ENCODE peak calls at places on chromosomes 5 and 9, in four cellular contexts. Y is HCT116, F is K562, W is HepG2. V is an unnamed sample.

GRCh38 chr5:136656811-136657210 is 291.5 kb upstream of the TRPC7 start:
- DNase-seq in F (no peak), W (no peak), Y (no peak), V (no peak)

GRCh38 chr5:107469485-107469884 is 201.3 kb downstream of the EFNA5 start:
- DNase-seq in F (no peak), W (no peak), Y (peak), V (peak)

GRCh38 chr5:100854594-100854993 is 48.5 kb downstream of the ST8SIA4 start:
- DNase-seq in W (no peak), Y (no peak), F (no peak), V (no peak)

GRCh38 chr5:175059687-175060194 is 335.4 kb downstream of the MSX2 start:
- DNase-seq in F (no peak), Y (peak), W (peak), V (no peak)

GRCh38 chr5:96986450-96986849 is 50.6 kb downstream of the LNPEP start:
- DNase-seq in W (no peak), Y (no peak), F (no peak), V (no peak)

GRCh38 chr5:175448276-175448675 is 4.3 kb upstream of the DRD1 start:
- DNase-seq in F (no peak), Y (no peak), W (no peak), V (no peak)

GRCh38 chr5:155087036-155087435 is 73.5 kb downstream of the KIF4B start:
- DNase-seq in Y (no peak), F (no peak), W (no peak), V (no peak)

GRCh38 chr9:99787552-99787951 is 34.1 kb upstream of the NR4A3 start:
- DNase-seq in F (no peak), W (no peak), Y (no peak), V (no peak)

GRCh38 chr9:6441269-6441668 is 28.3 kb downstream of the UHRF2 start:
- DNase-seq in Y (no peak), F (no peak), W (no peak), V (no peak)

GRCh38 chr5:2010940-2011339 is 128.2 kb upstream of the IRX4 start:
- DNase-seq in W (no peak), F (no peak), Y (no peak), V (no peak)

GRCh38 chr5:179343902-179344300 is 1.4 kb downstream of the ADAMTS2 start:
- DNase-seq in W (no peak), Y (no peak), F (no peak), V (no peak)

GRCh38 chr9:96383165-96383939 is at the start of gene SLC35D2:
- DNase-seq in F (peak), Y (no peak), W (peak), V (no peak)

GRCh38 chr9:28134577-28134976 is 561.3 kb upstream of the C9orf72 start:
- DNase-seq in Y (no peak), F (no peak), W (no peak), V (no peak)

GRCh38 chr5:172274951-172275753 is 8.4 kb downstream of the UBTD2 start:
- DNase-seq in Y (no peak), F (no peak), W (no peak), V (no peak)

GRCh38 chr9:71929791-71930440 is 18.5 kb downstream of the C9orf85 start:
- DNase-seq in W (no peak), Y (no peak), F (no peak), V (no peak)

GRCh38 chr5:1523480-1523792 is 324 bp downstream of the LPCAT1 start:
- DNase-seq in Y (no peak), F (no peak), W (no peak), V (no peak)

GRCh38 chr5:69231851-69232250 is 2.8 kb upstream of the CDK7 start:
- DNase-seq in F (no peak), W (no peak), Y (no peak), V (no peak)
- TF ChIP-seq TCF7L2 in F (no peak), W (no peak), Y (no peak), V (no peak)

DNA sequence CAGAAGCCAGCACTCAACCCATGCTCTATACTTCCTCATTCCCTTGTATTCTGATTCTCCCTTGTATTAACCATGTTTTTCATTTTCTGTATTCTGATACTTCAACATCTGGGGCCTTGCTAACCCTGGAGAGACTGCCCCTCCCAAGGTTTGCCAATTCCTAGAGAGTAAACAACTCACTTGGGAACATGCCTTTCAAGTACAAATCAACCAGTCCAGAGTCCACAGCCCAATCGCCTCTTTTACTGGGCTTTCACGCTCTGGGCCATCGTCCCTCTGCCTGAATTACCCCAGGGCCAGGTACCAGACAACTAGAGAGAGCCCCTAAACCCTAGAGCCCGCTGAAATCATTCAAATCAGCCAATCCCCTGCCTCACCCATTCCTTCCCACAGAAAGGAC is 333.5 kb upstream of the PUM3 start:
- DNase-seq in W (peak), Y (no peak), F (no peak), V (no peak)
- TF ChIP-seq TCF7L2 in W (no peak), Y (no peak), F (no peak), V (no peak)

GRCh38 chr5:158436271-158437065 is 577.5 kb upstream of the CLINT1 start:
- DNase-seq in F (no peak), W (no peak), Y (no peak), V (no peak)
- TF ChIP-seq TCF7L2 in F (no peak), W (no peak), Y (no peak), V (no peak)

GRCh38 chr9:131840220-131840619 is 100.3 kb upstream of the RAPGEF1 start:
- DNase-seq in W (no peak), Y (no peak), F (peak), V (no peak)
- TF ChIP-seq TCF7L2 in W (no peak), Y (no peak), F (no peak), V (no peak)

GRCh38 chr5:117359895-117360294 is 785.3 kb upstream of the SEMA6A start:
- DNase-seq in F (no peak), W (no peak), Y (no peak), V (no peak)

DNA sequence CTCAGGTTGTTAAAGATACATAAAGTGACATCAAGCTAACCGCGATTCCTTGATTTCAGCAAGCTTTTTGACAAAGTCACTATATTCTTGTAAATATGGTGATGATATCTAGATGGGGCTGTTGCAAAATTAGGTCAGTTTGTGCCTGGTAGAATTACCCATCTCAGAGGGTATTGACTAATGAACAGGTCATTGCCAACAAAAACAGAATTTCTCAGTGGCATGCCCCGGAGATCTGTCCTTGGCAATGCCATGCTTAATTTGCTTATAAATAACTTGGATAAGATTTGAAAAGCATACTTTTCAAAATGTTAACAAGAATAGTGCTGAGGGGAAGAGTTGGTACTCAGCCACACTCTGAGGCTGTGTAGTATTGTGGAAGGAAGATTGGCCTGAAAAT is 783.3 kb upstream of the SEMA6A start:
- DNase-seq in Y (no peak), F (no peak), W (no peak), V (no peak)
- TF ChIP-seq TCF7L2 in Y (no peak), F (no peak), W (no peak), V (no peak)

V was measured in Panc1.